ENCODE peak calls at places on chromosomes 1 and 21, in eight cellular contexts. Q is NB4, U is K562, R is right lobe of liver, W is thyroid gland, P is esophagus squamous epithelium, L is HepG2, B is adrenal gland. D is an unnamed sample.

GRCh38 chr1:62401034-62401433 is 35.8 kb upstream of the USP1 start:
- DNase-seq in R (no peak), W (no peak), L (no peak), U (no peak), Q (no peak), P (no peak), B (no peak), D (no peak)

GRCh38 chr1:203629509-203630082 is 3.0 kb downstream of the ATP2B4 start:
- DNase-seq in U (peak; percentile 74), B (peak; percentile 47), P (no peak), W (peak; percentile 70), R (peak; percentile 56), Q (peak; percentile 76), L (no peak), D (peak; percentile 49)

GRCh38 chr1:209884665-209885117 is 53.3 kb upstream of the SYT14 start:
- DNase-seq in Q (peak; percentile 70), B (peak; percentile 88), P (no peak), R (no peak), W (peak; percentile 87), U (peak; percentile 45), L (peak; percentile 16), D (peak; percentile 81)

GRCh38 chr1:220511785-220512184 is 16.2 kb upstream of the MARK1 start:
- DNase-seq in R (no peak), B (no peak), U (no peak), Q (no peak), L (peak; percentile 13), P (no peak), W (peak; percentile 50), D (no peak)

GRCh38 chr1:47838562-47839459 is 158.4 kb downstream of the TRABD2B start:
- DNase-seq in P (no peak), R (no peak), B (no peak), L (no peak), Q (no peak), W (no peak), U (no peak), D (no peak)

GRCh38 chr1:231242516-231243198 is 1.6 kb downstream of the GNPAT start:
- DNase-seq in U (no peak), Q (peak; percentile 49), P (no peak), L (no peak), B (no peak), R (no peak), W (no peak), D (peak; percentile 37)

GRCh38 chr1:187734427-187734826 is 905.7 kb downstream of the PLA2G4A start:
- DNase-seq in L (no peak), Q (no peak), W (no peak), P (no peak), B (no peak), R (no peak), U (no peak), D (no peak)

GRCh38 chr1:205791568-205792180 is 16.4 kb upstream of the RAB29 start:
- DNase-seq in L (peak; percentile 48), Q (peak; percentile 67), W (peak; percentile 74), B (peak; percentile 65), R (peak; percentile 74), U (peak; percentile 72), P (no peak), D (peak; percentile 77)

GRCh38 chr1:34984435-34985062 is 598 bp downstream of the TMEM35B start:
- DNase-seq in L (no peak), P (no peak), U (peak; percentile 64), W (peak; percentile 32), B (peak; percentile 61), R (peak; percentile 49), Q (peak; percentile 51), D (peak; percentile 41)

GRCh38 chr1:230301820-230302219 is 124.3 kb downstream of the PGBD5 start:
- DNase-seq in B (no peak), R (no peak), W (no peak), Q (no peak), P (no peak), U (no peak), L (no peak), D (no peak)

GRCh38 chr21:32350981-32351380 is 41.8 kb downstream of the URB1 start:
- DNase-seq in L (no peak), R (peak; percentile 8), U (no peak), Q (no peak), B (no peak), P (no peak), W (no peak), D (no peak)

GRCh38 chr1:211625040-211625439 is 46.1 kb upstream of the SLC30A1 start:
- DNase-seq in B (peak; percentile 30), L (peak; percentile 76), W (no peak), P (no peak), Q (peak; percentile 76), U (no peak), R (no peak), D (peak; percentile 61)

GRCh38 chr1:203325418-203326091 is 20.2 kb downstream of the BTG2 start:
- DNase-seq in U (no peak), B (peak; percentile 61), P (no peak), R (peak; percentile 68), L (no peak), Q (peak; percentile 60), W (peak; percentile 91), D (no peak)

GRCh38 chr1:160030657-160031367 is 978 bp downstream of the PIGM start:
- DNase-seq in U (no peak), Q (peak; percentile 37), L (no peak), W (peak; percentile 20), B (no peak), P (no peak), R (no peak), D (no peak)

GRCh38 chr1:160032165-160032827 is 506 bp upstream of the PIGM start:
- DNase-seq in B (no peak), W (peak; percentile 4), U (peak; percentile 25), P (no peak), Q (peak; percentile 44), L (no peak), R (no peak), D (no peak)

GRCh38 chr1:160028426-160028825 is 3.4 kb downstream of the PIGM start:
- DNase-seq in P (no peak), R (no peak), Q (no peak), U (no peak), W (no peak), L (no peak), B (no peak), D (no peak)

GRCh38 chr1:160031368-160032164 is at the start of gene PIGM:
- DNase-seq in L (peak; percentile 94), B (peak; percentile 94), U (peak; percentile 95), Q (peak; percentile 95), W (peak; percentile 99), P (peak; percentile 81), R (peak; percentile 98), D (peak; percentile 90)
- TF ChIP-seq POLR2A in L (peak; percentile 78), B (peak; percentile 60), U (peak; percentile 81), Q (peak; percentile 72), W (peak; percentile 80), P (no peak), R (peak; percentile 53), D (peak; percentile 71)

DNA sequence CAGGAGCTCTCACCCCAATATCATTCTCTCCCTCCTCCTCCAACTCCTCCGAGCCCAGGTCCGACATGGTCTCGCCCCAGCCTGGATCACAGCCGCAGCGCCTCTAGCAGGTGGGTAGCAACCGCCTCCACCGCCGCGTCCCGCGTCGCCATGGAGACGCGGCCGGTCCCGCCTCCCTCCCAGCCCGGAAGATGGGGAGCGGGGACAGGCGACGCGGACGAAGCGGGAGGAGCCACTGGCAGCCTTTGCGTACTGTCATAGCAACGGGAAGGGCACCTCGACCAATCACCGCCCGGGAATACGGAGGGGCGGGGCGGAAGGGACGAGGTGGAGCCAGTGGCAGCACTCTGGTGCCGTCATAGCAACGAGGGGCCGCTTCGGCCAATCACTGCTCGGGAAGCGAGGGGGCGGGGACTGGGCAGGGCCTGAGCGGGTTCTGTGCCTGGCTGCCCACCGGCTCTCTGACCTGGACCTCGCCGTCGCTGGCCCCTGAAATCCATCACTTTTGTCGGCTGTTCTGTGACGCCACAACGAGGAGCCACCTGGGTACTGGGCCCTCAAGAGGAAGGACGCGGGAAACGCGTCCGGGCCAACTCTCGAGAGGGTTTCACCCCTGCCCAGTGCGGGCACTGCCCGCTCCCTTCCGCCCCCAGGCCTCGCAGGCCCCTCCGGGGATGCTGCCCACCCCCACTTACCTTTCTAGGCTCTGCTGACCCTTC is at the start of gene RSPH1:
- DNase-seq in L (peak; percentile 93), B (peak; percentile 100), P (peak; percentile 93), U (peak; percentile 100), R (peak; percentile 100), Q (peak; percentile 97), W (peak; percentile 100), D (peak; percentile 99)
- TF ChIP-seq POLR2A in L (no peak), B (peak; percentile 64), P (peak; percentile 66), U (no peak), R (peak; percentile 65), Q (peak; percentile 28), W (peak; percentile 86), D (peak; percentile 57)

GRCh38 chr1:227889047-227889862 is 58.5 kb downstream of the WNT9A start:
- DNase-seq in P (no peak), R (no peak), W (no peak), U (peak; percentile 87), L (no peak), B (peak; percentile 15), Q (no peak), D (peak; percentile 80)

GRCh38 chr1:227886503-227886961 is 61.2 kb downstream of the WNT9A start:
- DNase-seq in R (no peak), L (no peak), Q (no peak), W (no peak), B (peak; percentile 7), P (no peak), U (no peak), D (no peak)

GRCh38 chr1:227886993-227887696 is 60.6 kb downstream of the WNT9A start:
- DNase-seq in L (no peak), P (no peak), W (peak; percentile 50), B (peak; percentile 20), R (peak; percentile 41), Q (peak; percentile 1), U (no peak), D (no peak)

GRCh38 chr1:227888404-227889046 is 59.2 kb downstream of the WNT9A start:
- DNase-seq in P (no peak), U (no peak), L (no peak), B (no peak), R (no peak), Q (no peak), W (no peak), D (no peak)

GRCh38 chr1:227887697-227888403 is 59.9 kb downstream of the WNT9A start:
- DNase-seq in Q (no peak), R (peak; percentile 38), P (no peak), B (peak; percentile 34), W (peak; percentile 57), L (no peak), U (no peak), D (no peak)
- TF ChIP-seq POLR2A in Q (no peak), R (no peak), P (peak; percentile 41), B (no peak), W (peak; percentile 37), L (no peak), U (no peak), D (no peak)

DNA sequence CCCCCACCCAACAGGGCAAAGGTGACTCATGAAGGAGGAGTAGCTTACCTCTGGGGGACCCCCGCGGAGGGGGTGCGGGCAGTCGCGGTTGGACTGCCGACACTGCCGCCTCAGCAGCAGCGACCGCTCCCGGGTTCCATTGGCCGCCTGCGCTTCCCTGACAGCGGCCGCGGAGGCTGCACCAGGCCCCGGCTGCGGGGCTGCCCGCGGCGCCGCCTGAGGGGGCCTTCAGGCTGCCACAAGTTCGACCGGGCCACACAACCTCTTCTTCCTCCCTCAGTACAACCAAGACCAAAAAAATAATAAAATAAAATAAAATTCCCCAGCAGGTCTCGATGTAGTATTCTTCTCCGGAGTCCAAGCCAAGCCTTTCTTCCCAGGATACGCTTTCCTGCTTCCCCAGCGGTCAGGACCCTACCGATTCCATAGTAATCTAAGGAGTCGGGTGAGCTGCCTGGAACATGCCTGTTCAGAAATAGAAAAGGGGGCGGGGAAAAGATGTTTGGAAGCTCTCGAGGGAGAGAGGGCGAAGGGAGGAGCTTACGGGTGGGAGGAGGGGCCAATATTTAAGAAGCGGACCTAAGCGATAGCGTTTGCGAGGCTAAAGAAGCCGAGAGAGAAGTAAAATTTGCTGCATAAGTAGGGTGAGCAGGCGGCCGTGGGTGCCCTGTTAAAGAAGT is at the start of gene PI4KB:
- DNase-seq in P (peak; percentile 53), W (peak; percentile 93), R (peak; percentile 93), B (peak; percentile 96), Q (peak; percentile 97), U (peak; percentile 94), L (peak; percentile 97), D (peak; percentile 98)
- TF ChIP-seq POLR2A in P (peak; percentile 8), W (peak; percentile 60), R (peak; percentile 37), B (peak; percentile 45), Q (peak; percentile 44), U (peak; percentile 82), L (peak; percentile 69), D (peak; percentile 68)

D was measured in erythroblast.